ENCODE peak calls at places on chromosomes 13 and 19, in four cellular contexts. I is kidney epithelial cell, O is bronchial epithelial cell, E is astrocyte of the spinal cord. C is an unnamed sample.
A peak's percentile ranks its signal among the peaks of the same experiment; 100 is the strongest.

GRCh38 chr13:76641056-76641455 is 245.1 kb downstream of the KCTD12 start:
- DNase-seq in O (no peak), E (peak; percentile 50), I (no peak), C (no peak)

GRCh38 chr13:45340422-45341033 is 455 bp downstream of the TPT1 start:
- DNase-seq in O (peak; percentile 68), E (peak; percentile 93), I (peak; percentile 67), C (peak; percentile 71)

GRCh38 chr13:27833206-27833605 is 40.9 kb downstream of the GSX1 start:
- DNase-seq in I (no peak), O (no peak), E (no peak), C (no peak)

GRCh38 chr19:35352177-35352447 is 4.4 kb downstream of the FFAR1 start:
- DNase-seq in I (no peak), O (no peak), E (no peak), C (no peak)

GRCh38 chr13:38674208-38674607 is 12.7 kb upstream of the FREM2 start:
- DNase-seq in E (no peak), O (peak; percentile 69), I (no peak), C (no peak)

GRCh38 chr13:108785844-108786243 is 156.4 kb downstream of the MYO16 start:
- DNase-seq in O (no peak), I (no peak), E (no peak), C (no peak)

GRCh38 chr13:87311165-87311564 is 360.0 kb upstream of the SLITRK5 start:
- DNase-seq in E (no peak), O (no peak), I (no peak), C (no peak)

GRCh38 chr13:106433066-106433465 is 102.4 kb downstream of the EFNB2 start:
- DNase-seq in E (no peak), I (no peak), O (peak; percentile 23), C (no peak)

GRCh38 chr13:47594833-47595232 is 406.2 kb downstream of the SUCLA2 start:
- DNase-seq in I (no peak), O (no peak), E (no peak), C (peak; percentile 22)

GRCh38 chr13:21522847-21523246 is 63.7 kb upstream of the ZDHHC20 start:
- DNase-seq in O (no peak), E (no peak), I (no peak), C (no peak)

GRCh38 chr19:41701401-41702075 is 6.9 kb upstream of the CEACAM5 start:
- DNase-seq in E (no peak), I (no peak), O (no peak), C (no peak)

GRCh38 chr13:49584771-49585182 is 581 bp downstream of the RCBTB1 start:
- DNase-seq in E (peak; percentile 22), I (no peak), O (no peak), C (no peak)

GRCh38 chr19:18390075-18390909 is 4.3 kb downstream of the GDF15 start:
- DNase-seq in O (no peak), E (no peak), I (no peak), C (no peak)

GRCh38 chr13:50894042-50894441 is 15.5 kb upstream of the RNASEH2B start:
- DNase-seq in E (no peak), O (no peak), I (no peak), C (peak; percentile 61)
- H3K4me3 ChIP-seq in E (no peak overlapping the region), O (no peak overlapping the region), I (no peak overlapping the region), C (peak overlapping the region; percentile 38)

DNA sequence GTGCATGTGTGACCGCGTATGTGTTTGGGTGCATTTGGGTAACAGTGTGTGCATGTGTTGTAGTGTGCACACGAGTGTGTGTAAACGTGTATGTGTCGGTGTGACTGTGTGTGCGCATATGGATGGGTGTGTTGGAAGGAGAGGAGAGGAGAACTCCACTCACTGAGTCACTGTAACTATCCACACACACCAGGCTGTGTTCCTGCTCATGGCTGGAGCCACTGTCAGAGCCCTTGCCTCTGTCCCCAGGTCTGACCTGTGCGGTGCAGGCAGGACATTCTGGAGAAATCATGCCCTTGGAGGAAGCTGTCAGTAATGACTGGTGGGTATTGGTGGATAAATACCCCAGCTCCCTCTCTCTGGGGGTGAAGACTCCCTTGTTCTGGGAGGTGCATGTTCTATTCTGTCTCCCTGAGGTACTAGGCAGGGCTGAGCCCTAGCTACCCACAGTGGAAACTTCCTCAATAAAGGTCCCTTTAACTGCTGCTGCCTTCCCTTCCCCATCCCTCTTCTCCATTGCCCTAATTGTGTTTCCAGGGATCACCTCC is 48.4 kb downstream of the CYP4F22 start:
- DNase-seq in E (no peak), O (no peak), I (no peak), C (no peak)
- H3K4me3 ChIP-seq in E (no peak overlapping the region), O (no peak overlapping the region), I (no peak overlapping the region), C (peak overlapping the region; percentile 59)

DNA sequence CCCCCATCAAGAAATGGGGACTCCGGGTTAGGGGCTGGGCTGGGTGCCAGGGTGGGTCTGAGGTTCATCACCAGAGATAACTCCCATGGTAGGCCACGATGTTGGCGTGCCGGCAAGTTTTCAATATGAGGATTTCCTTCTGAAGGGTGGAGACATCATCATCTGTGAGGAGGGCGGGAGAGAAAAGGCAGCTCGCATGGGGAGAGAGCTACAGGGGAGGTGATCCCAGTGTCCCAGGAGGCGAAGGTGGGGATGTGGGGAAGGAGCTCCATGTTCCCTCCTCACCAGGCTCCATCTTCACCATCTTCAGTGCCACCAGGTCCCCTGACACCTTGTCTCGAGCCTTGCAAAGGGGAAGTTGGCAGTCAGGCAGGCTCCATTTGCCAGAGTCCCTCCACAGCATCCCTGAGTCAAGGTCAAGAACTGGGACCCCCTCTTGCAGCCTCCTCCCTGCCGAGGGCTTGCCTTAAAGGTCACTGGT is 430 bp downstream of the MAP4K1 start:
- DNase-seq in I (no peak), O (no peak), E (no peak), C (no peak)
- H3K4me3 ChIP-seq in I (no peak overlapping the region), O (no peak overlapping the region), E (no peak overlapping the region), C (peak overlapping the region; percentile 99)

GRCh38 chr19:4913996-4914735 is 4.9 kb downstream of the UHRF1 start:
- DNase-seq in I (no peak), E (no peak), O (no peak), C (no peak)

GRCh38 chr19:4911314-4911713 is 2.0 kb downstream of the UHRF1 start:
- DNase-seq in I (no peak), E (no peak), O (no peak), C (no peak)

GRCh38 chr19:4910594-4911273 is 1.4 kb downstream of the UHRF1 start:
- DNase-seq in O (peak; percentile 18), E (peak; percentile 82), I (no peak), C (peak; percentile 48)

GRCh38 chr19:4909897-4910593 is 744 bp downstream of the UHRF1 start:
- DNase-seq in O (peak; percentile 63), E (peak; percentile 93), I (no peak), C (peak; percentile 84)

GRCh38 chr19:4911786-4912672 is 2.7 kb downstream of the UHRF1 start:
- DNase-seq in E (peak; percentile 99), I (peak; percentile 95), O (peak; percentile 99), C (peak; percentile 64)
- H3K4me3 ChIP-seq in E (peak overlapping the region; percentile 41), I (peak overlapping the region; percentile 75), O (no peak overlapping the region), C (peak overlapping the region; percentile 98)

GRCh38 chr19:13979224-13979623 is 26.9 kb downstream of the RFX1 start:
- DNase-seq in I (no peak), E (no peak), O (no peak), C (no peak)

GRCh38 chr19:13979686-13980085 is 26.4 kb downstream of the RFX1 start:
- DNase-seq in E (no peak), O (no peak), I (no peak), C (no peak)

GRCh38 chr19:13978721-13979191 is 26.4 kb downstream of the DCAF15 start:
- DNase-seq in E (no peak), O (no peak), I (no peak), C (no peak)

GRCh38 chr19:13977803-13978202 is 25.5 kb downstream of the DCAF15 start:
- DNase-seq in O (no peak), I (no peak), E (no peak), C (no peak)

GRCh38 chr19:13978306-13978705 is 26.0 kb downstream of the DCAF15 start:
- DNase-seq in I (no peak), E (peak; percentile 26), O (peak; percentile 53), C (no peak)
- H3K4me3 ChIP-seq in I (peak overlapping the region; percentile 18), E (no peak overlapping the region), O (peak overlapping the region; percentile 34), C (no peak overlapping the region)

GRCh38 chr19:56710437-56710836 is 38.9 kb upstream of the ZNF835 start:
- DNase-seq in E (no peak), O (no peak), I (no peak), C (no peak)

GRCh38 chr19:56707821-56708220 is 36.3 kb upstream of the ZNF835 start:
- DNase-seq in E (no peak), I (no peak), O (no peak), C (no peak)

GRCh38 chr19:56718231-56718630 is 46.7 kb upstream of the ZNF835 start:
- DNase-seq in I (no peak), O (no peak), E (no peak), C (no peak)

GRCh38 chr19:56712609-56713008 is 41.1 kb upstream of the ZNF835 start:
- DNase-seq in O (no peak), I (no peak), E (no peak), C (no peak)
- H3K4me3 ChIP-seq in O (no peak overlapping the region), I (no peak overlapping the region), E (no peak overlapping the region), C (no peak overlapping the region)

GRCh38 chr19:1245468-1245867 is 2.9 kb upstream of the MIDN start:
- DNase-seq in I (no peak), E (no peak), O (no peak), C (no peak)
- H3K4me3 ChIP-seq in I (no peak overlapping the region), E (no peak overlapping the region), O (no peak overlapping the region), C (no peak overlapping the region)

GRCh38 chr19:4367781-4368127 is 24.4 kb downstream of the MPND start:
- DNase-seq in O (no peak), E (no peak), I (no peak), C (no peak)

GRCh38 chr19:4370418-4371041 is 27.2 kb downstream of the MPND start:
- DNase-seq in I (no peak), O (no peak), E (no peak), C (no peak)

GRCh38 chr19:4368128-4368820 is 24.9 kb downstream of the MPND start:
- DNase-seq in E (no peak), I (no peak), O (peak; percentile 22), C (no peak)

GRCh38 chr19:4369888-4370260 is 26.5 kb downstream of the MPND start:
- DNase-seq in E (peak; percentile 40), I (no peak), O (peak; percentile 59), C (peak; percentile 52)

GRCh38 chr19:4369109-4369887 is 25.9 kb downstream of the MPND start:
- DNase-seq in I (peak; percentile 51), E (peak; percentile 35), O (peak; percentile 80), C (peak; percentile 58)
- H3K4me3 ChIP-seq in I (no peak overlapping the region), E (no peak overlapping the region), O (peak overlapping the region; percentile 22), C (peak overlapping the region; percentile 46)

DNA sequence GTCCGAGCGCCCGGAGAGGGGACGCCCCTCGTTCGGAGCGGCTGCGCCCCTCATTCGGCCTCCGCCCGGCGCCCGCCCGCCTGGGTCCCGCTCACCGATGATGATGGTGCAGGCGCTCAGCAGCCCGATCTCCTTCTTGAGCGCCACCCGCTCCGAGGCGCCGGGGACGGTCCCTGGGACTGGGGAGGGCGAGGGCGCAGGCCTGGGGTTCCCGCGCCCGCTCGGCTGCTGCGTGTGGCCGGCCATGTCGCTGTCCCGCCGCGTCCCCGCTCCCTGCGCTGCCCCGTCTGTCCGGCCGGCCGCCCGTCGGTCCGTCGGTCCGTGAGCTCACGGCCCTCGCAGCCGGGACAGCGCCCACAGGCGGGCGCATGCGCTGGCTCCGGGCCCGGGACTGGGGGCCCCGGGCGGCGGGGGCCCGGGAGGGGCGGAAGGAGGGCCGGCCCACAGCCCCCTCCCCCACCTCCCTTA is at the start of gene SLC7A10:
- DNase-seq in O (no peak), I (no peak), E (no peak), C (no peak)
- H3K4me3 ChIP-seq in O (no peak within 1 kb of the TSS), I (no peak within 1 kb of the TSS), E (no peak within 1 kb of the TSS), C (no peak within 1 kb of the TSS)

C was measured in Jurkat, Clone E6-1.